ENCODE peak calls at places on chromosome 1, in four cellular contexts. W is GM23338, N is MM.1S, B is HCT116. A is an unnamed sample.

GRCh38 chr1:118945460-118945859 is 42.7 kb downstream of the TBX15 start:
- DNase-seq in W (no peak), N (no peak), B (no peak), A (no peak)

GRCh38 chr1:209999005-209999404 is 61.0 kb downstream of the SYT14 start:
- DNase-seq in W (no peak), N (no peak), B (no peak), A (no peak)

GRCh38 chr1:53408013-53408754 is 51.0 kb upstream of the DMRTB1 start:
- DNase-seq in W (no peak), N (no peak), B (no peak), A (no peak)

GRCh38 chr1:196309386-196309785 is 298.9 kb downstream of the KCNT2 start:
- DNase-seq in W (peak; percentile 19), N (peak; percentile 75), B (peak; percentile 27), A (peak; percentile 37)

GRCh38 chr1:16189921-16190499 is 22.4 kb downstream of the ARHGEF19 start:
- DNase-seq in W (no peak), N (no peak), B (no peak), A (no peak)

GRCh38 chr1:153649137-153649866 is 9.2 kb upstream of the SNAPIN start:
- DNase-seq in W (no peak), N (no peak), B (no peak), A (no peak)

GRCh38 chr1:200452850-200453543 is 43.2 kb upstream of the ZNF281 start:
- DNase-seq in W (peak; percentile 46), N (no peak), B (no peak), A (no peak)

GRCh38 chr1:55416164-55416842 is 201.1 kb upstream of the USP24 start:
- DNase-seq in W (no peak), N (no peak), B (no peak), A (no peak)

GRCh38 chr1:208524920-208525319 is 280.7 kb upstream of the PLXNA2 start:
- DNase-seq in W (no peak), N (no peak), B (no peak), A (no peak)

GRCh38 chr1:117828206-117828605 is 101.2 kb downstream of the GDAP2 start:
- DNase-seq in W (no peak), N (no peak), B (no peak), A (no peak)

GRCh38 chr1:19349999-19350398 is 37.9 kb downstream of the SLC66A1 start:
- DNase-seq in W (no peak), N (no peak), B (no peak), A (no peak)

GRCh38 chr1:7384679-7385078 is 386.4 kb upstream of the VAMP3 start:
- DNase-seq in W (no peak), N (no peak), B (no peak), A (no peak)

GRCh38 chr1:147189514-147189913 is 17.2 kb upstream of the PRKAB2 start:
- DNase-seq in W (no peak), N (no peak), B (no peak), A (no peak)

GRCh38 chr1:223494926-223495645 is 101.9 kb downstream of the CCDC185 start:
- DNase-seq in W (no peak), N (no peak), B (no peak), A (no peak)

GRCh38 chr1:5947071-5947821 is 45.0 kb downstream of the NPHP4 start:
- DNase-seq in W (no peak), N (no peak), B (no peak), A (no peak)

GRCh38 chr1:11929849-11930248 is 3.6 kb upstream of the KIAA2013 start:
- DNase-seq in W (no peak), N (peak; percentile 62), B (no peak), A (peak; percentile 76)

DNA sequence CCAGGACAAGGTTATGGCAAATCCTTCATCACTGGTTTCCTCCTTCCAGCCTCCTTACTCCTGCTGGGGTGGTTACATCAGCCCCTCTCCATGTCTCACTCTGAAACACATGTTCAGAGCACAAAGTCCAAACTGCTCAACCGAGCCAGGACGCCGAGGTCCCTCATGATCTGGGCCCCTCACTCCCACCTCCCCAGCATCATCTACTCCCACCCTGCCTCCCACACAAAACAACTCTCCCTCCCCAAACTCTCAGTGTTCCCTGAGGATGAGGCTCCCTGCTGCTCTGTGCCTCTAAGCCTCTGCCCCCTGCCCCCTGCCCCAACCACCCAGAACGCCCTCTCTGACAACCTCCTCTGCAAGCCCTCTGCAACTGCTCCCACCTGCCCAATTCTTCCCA is 33.3 kb upstream of the ZBTB40 start:
- DNase-seq in W (no peak), N (no peak), B (no peak), A (no peak)
- H3K4me2 ChIP-seq in W (no peak overlapping the region), N (peak overlapping the region; percentile 57), B (peak overlapping the region; percentile 33), A (no peak overlapping the region)

GRCh38 chr1:151435174-151435573 is 24.1 kb downstream of the POGZ start:
- DNase-seq in W (no peak), N (no peak), B (no peak), A (no peak)
- H4K20me1 ChIP-seq in W (peaks cover 26% of the 10 kb centered on the region), N (peaks cover 7% of the 10 kb centered on the region), B (peaks cover 4% of the 10 kb centered on the region), A (peaks cover 19% of the 10 kb centered on the region)

DNA sequence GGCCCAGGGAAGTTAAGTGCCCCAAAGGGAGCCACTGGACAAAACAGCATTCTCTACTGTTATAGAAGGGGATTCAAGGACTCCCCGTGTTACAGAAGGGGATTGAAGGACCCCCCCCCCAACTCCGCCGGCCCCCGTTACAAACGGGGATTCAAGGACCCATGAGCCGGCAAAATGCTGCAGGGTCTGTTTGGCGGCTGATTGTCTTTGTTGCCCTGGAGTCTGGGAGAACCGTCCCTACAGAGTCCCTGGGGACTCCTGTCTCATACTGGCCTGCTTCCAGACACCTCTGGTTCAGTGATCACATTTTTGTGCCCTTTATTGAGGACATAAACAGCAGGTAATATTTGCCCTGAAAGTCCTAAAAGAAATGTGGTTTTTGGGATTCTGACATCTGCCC is 96.4 kb downstream of the SYF2 start:
- DNase-seq in W (no peak), N (no peak), B (no peak), A (no peak)
- TF ChIP-seq EZH2phosphoT487 in W (no peak), N (no peak), B (no peak), A (no peak)

GRCh38 chr1:76492752-76493420 is 374.4 kb upstream of the ST6GALNAC5 start:
- DNase-seq in W (no peak), N (no peak), B (no peak), A (no peak)
- H3K4me2 ChIP-seq in W (no peak overlapping the region), N (no peak overlapping the region), B (no peak overlapping the region), A (no peak overlapping the region)

GRCh38 chr1:203290261-203291089 is 14.8 kb upstream of the BTG2 start:
- DNase-seq in W (peak; percentile 97), N (peak; percentile 99), B (no peak), A (peak; percentile 96)
- H4K20me1 ChIP-seq in W (no peaks in the 10 kb centered on the region), N (no peaks in the 10 kb centered on the region), B (no peaks in the 10 kb centered on the region), A (no peaks in the 10 kb centered on the region)